ENCODE peak calls at places on chromosomes 3 and 15, in ten cellular contexts. Z, F, P, G, R, L, T, O, Q and W are unnamed samples.

GRCh38 chr3:81291586-81291985 is 469.9 kb downstream of the GBE1 start:
- DNase-seq in Z (no peak), F (no peak), P (no peak), G (no peak), R (no peak), L (no peak), T (no peak), O (no peak), Q (no peak), W (no peak)

GRCh38 chr3:56939759-56940323 is 120.6 kb upstream of the SPATA12 start:
- DNase-seq in Z (no peak), F (no peak), P (no peak), G (no peak), R (no peak), L (no peak), T (no peak), O (no peak), Q (no peak), W (no peak)

GRCh38 chr15:90067181-90067952 is 34.9 kb downstream of the IDH2 start:
- DNase-seq in Z (no peak), F (no peak), P (no peak), G (no peak), R (no peak), L (no peak), T (no peak), O (no peak), Q (no peak), W (no peak)

GRCh38 chr15:74788716-74789151 is 6.9 kb downstream of the CSK start:
- DNase-seq in Z (peak; percentile 77), F (no peak), P (no peak), G (no peak), R (no peak), L (peak; percentile 92), T (no peak), O (peak; percentile 87), Q (no peak), W (no peak)

GRCh38 chr3:28853830-28854229 is 427.0 kb upstream of the RBMS3 start:
- DNase-seq in Z (no peak), F (no peak), P (no peak), G (no peak), R (no peak), L (no peak), T (peak; percentile 56), O (no peak), Q (no peak), W (no peak)

GRCh38 chr3:98901032-98901464 is 447 bp downstream of the DCBLD2 start:
- DNase-seq in Z (no peak), F (peak; percentile 31), P (peak; percentile 45), G (peak; percentile 68), R (no peak), L (no peak), T (peak; percentile 53), O (peak; percentile 48), Q (no peak), W (no peak)

GRCh38 chr3:134952372-134952771 is 157.3 kb downstream of the EPHB1 start:
- DNase-seq in Z (no peak), F (no peak), P (no peak), G (no peak), R (no peak), L (no peak), T (no peak), O (no peak), Q (no peak), W (no peak)

GRCh38 chr3:187567026-187567425 is 103.2 kb downstream of the SST start:
- DNase-seq in Z (no peak), F (no peak), P (no peak), G (no peak), R (no peak), L (no peak), T (peak; percentile 71), O (no peak), Q (no peak), W (peak; percentile 58)

GRCh38 chr15:97904196-97904572 is 56.3 kb upstream of the ARRDC4 start:
- DNase-seq in Z (no peak), F (peak; percentile 77), P (peak; percentile 77), G (no peak), R (no peak), L (no peak), T (peak; percentile 76), O (peak; percentile 2), Q (peak; percentile 44), W (no peak)

GRCh38 chr15:56371495-56372147 is 6.4 kb downstream of the TEX9 start:
- DNase-seq in Z (no peak), F (no peak), P (no peak), G (no peak), R (no peak), L (peak; percentile 91), T (no peak), O (peak; percentile 78), Q (no peak), W (no peak)

GRCh38 chr3:108602249-108602934 is 12.9 kb downstream of the DZIP3 start:
- DNase-seq in Z (peak; percentile 62), F (no peak), P (no peak), G (no peak), R (no peak), L (no peak), T (no peak), O (no peak), Q (no peak), W (no peak)

GRCh38 chr15:62841269-62841628 is 201.3 kb upstream of the TPM1 start:
- DNase-seq in Z (no peak), F (no peak), P (no peak), G (no peak), R (no peak), L (no peak), T (no peak), O (no peak), Q (no peak), W (no peak)

GRCh38 chr3:168802761-168803160 is 707.0 kb upstream of the GOLIM4 start:
- DNase-seq in Z (no peak), F (no peak), P (no peak), G (no peak), R (no peak), L (no peak), T (no peak), O (no peak), Q (no peak), W (no peak)

GRCh38 chr3:4264040-4264439 is 39.1 kb upstream of the SETMAR start:
- DNase-seq in Z (no peak), F (no peak), P (no peak), G (no peak), R (no peak), L (no peak), T (no peak), O (no peak), Q (no peak), W (no peak)

GRCh38 chr3:10195692-10196091 is 31.0 kb downstream of the IRAK2 start:
- DNase-seq in Z (no peak), F (no peak), P (peak; percentile 41), G (no peak), R (no peak), L (no peak), T (no peak), O (no peak), Q (no peak), W (no peak)

GRCh38 chr3:32399030-32399620 is 7.5 kb downstream of the CMTM7 start:
- DNase-seq in Z (no peak), F (peak; percentile 58), P (no peak), G (no peak), R (no peak), L (no peak), T (peak; percentile 75), O (peak; percentile 81), Q (no peak), W (no peak)

GRCh38 chr3:38343797-38344594 is 2.6 kb upstream of the XYLB start:
- DNase-seq in Z (no peak), F (no peak), P (no peak), G (no peak), R (no peak), L (no peak), T (peak; percentile 50), O (no peak), Q (no peak), W (no peak)

GRCh38 chr3:88984832-88985231 is 122.6 kb upstream of the EPHA3 start:
- DNase-seq in Z (no peak), F (no peak), P (no peak), G (no peak), R (no peak), L (no peak), T (peak; percentile 33), O (no peak), Q (no peak), W (no peak)
- H3K4me3 ChIP-seq in Z (no peak overlapping the region), F (no peak overlapping the region), P (no peak overlapping the region), G (no peak overlapping the region), R (no peak overlapping the region), L (no peak overlapping the region), T (no peak overlapping the region), O (no peak overlapping the region), Q (no peak overlapping the region), W (no peak overlapping the region)

GRCh38 chr3:112388972-112389371 is 56.0 kb downstream of the CD200 start:
- DNase-seq in Z (no peak), F (no peak), P (no peak), G (no peak), R (no peak), L (no peak), T (no peak), O (no peak), Q (no peak), W (no peak)

GRCh38 chr3:112392393-112393359 is 59.7 kb downstream of the CD200 start:
- DNase-seq in Z (no peak), F (no peak), P (no peak), G (no peak), R (no peak), L (no peak), T (no peak), O (no peak), Q (no peak), W (no peak)

GRCh38 chr3:112391648-112392047 is 58.7 kb downstream of the CD200 start:
- DNase-seq in Z (no peak), F (no peak), P (no peak), G (no peak), R (no peak), L (no peak), T (no peak), O (no peak), Q (peak; percentile 10), W (no peak)

GRCh38 chr3:112389961-112390360 is 57.0 kb downstream of the CD200 start:
- DNase-seq in Z (no peak), F (no peak), P (no peak), G (no peak), R (no peak), L (no peak), T (peak; percentile 26), O (no peak), Q (no peak), W (no peak)

GRCh38 chr3:112390783-112391641 is 58.1 kb downstream of the CD200 start:
- DNase-seq in Z (no peak), F (no peak), P (no peak), G (no peak), R (peak; percentile 94), L (no peak), T (peak; percentile 99), O (no peak), Q (peak; percentile 66), W (no peak)
- H3K4me3 ChIP-seq in Z (no peak overlapping the region), F (no peak overlapping the region), P (peak overlapping the region; percentile 32), G (no peak overlapping the region), R (no peak overlapping the region), L (no peak overlapping the region), T (no peak overlapping the region), O (no peak overlapping the region), Q (no peak overlapping the region), W (no peak overlapping the region)

GRCh38 chr3:117488983-117489382 is 779.4 kb downstream of the TUSC7 start:
- DNase-seq in Z (no peak), F (no peak), P (no peak), G (no peak), R (no peak), L (no peak), T (no peak), O (no peak), Q (no peak), W (no peak)
- H3K4me3 ChIP-seq in Z (no peak overlapping the region), F (no peak overlapping the region), P (no peak overlapping the region), G (no peak overlapping the region), R (no peak overlapping the region), L (no peak overlapping the region), T (no peak overlapping the region), O (no peak overlapping the region), Q (no peak overlapping the region), W (no peak overlapping the region)

GRCh38 chr3:14452676-14453367 is 50.4 kb downstream of the SLC6A6 start:
- DNase-seq in Z (no peak), F (peak; percentile 90), P (peak; percentile 84), G (peak; percentile 97), R (peak; percentile 96), L (no peak), T (peak; percentile 98), O (no peak), Q (peak; percentile 89), W (no peak)
- H3K4me3 ChIP-seq in Z (no peak overlapping the region), F (no peak overlapping the region), P (no peak overlapping the region), G (no peak overlapping the region), R (peak overlapping the region; percentile 32), L (no peak overlapping the region), T (no peak overlapping the region), O (no peak overlapping the region), Q (no peak overlapping the region), W (no peak overlapping the region)